ENCODE peak calls at places on chromosome 6, in six cellular contexts. O is SHP77, X is dorsolateral prefrontal cortex, U is GM03348, L is GM12865, M is Caki2. J is an unnamed sample.

GRCh38 chr6:35500782-35501181 is 3.9 kb upstream of the TEAD3 start:
- DNase-seq in O (no peak), X (no peak), U (no peak), L (no peak), M (peak; percentile 26), J (no peak)

GRCh38 chr6:132333639-132334516 is 67.4 kb downstream of the MOXD1 start:
- DNase-seq in O (no peak), X (no peak), U (peak; percentile 79), L (no peak), M (peak; percentile 84), J (peak; percentile 92)

GRCh38 chr6:80029442-80029841 is 25.0 kb downstream of the TTK start:
- DNase-seq in O (no peak), X (no peak), U (no peak), L (peak; percentile 47), M (no peak), J (no peak)

GRCh38 chr6:87431263-87431662 is 23.5 kb downstream of the CFAP206 start:
- DNase-seq in O (no peak), X (no peak), U (no peak), L (no peak), M (no peak), J (no peak)

GRCh38 chr6:154930490-154930889 is 64.6 kb upstream of the TIAM2 start:
- DNase-seq in O (no peak), X (no peak), U (no peak), L (no peak), M (no peak), J (no peak)

GRCh38 chr6:126672654-126673053 is 332.7 kb downstream of the CENPW start:
- DNase-seq in O (no peak), X (no peak), U (peak; percentile 66), L (peak; percentile 35), M (no peak), J (no peak)

GRCh38 chr6:30060634-30060981 is 457 bp upstream of the POLR1H start:
- DNase-seq in O (no peak), X (no peak), U (peak; percentile 40), L (peak; percentile 26), M (no peak), J (peak; percentile 44)

GRCh38 chr6:46421239-46421638 is 70.0 kb downstream of the RCAN2 start:
- DNase-seq in O (no peak), X (no peak), U (peak; percentile 27), L (no peak), M (no peak), J (no peak)

GRCh38 chr6:45472383-45472782 is 94.6 kb upstream of the SUPT3H start:
- DNase-seq in O (no peak), X (peak; percentile 20), U (no peak), L (no peak), M (no peak), J (no peak)

GRCh38 chr6:163302747-163303146 is 111.8 kb upstream of the QKI start:
- DNase-seq in O (no peak), X (no peak), U (no peak), L (no peak), M (no peak), J (no peak)

GRCh38 chr6:130107710-130108109 is 89.3 kb downstream of the L3MBTL3 start:
- DNase-seq in O (no peak), X (no peak), U (no peak), L (peak; percentile 21), M (no peak), J (no peak)

GRCh38 chr6:104325341-104326172 is 534.2 kb downstream of the HACE1 start:
- DNase-seq in O (peak; percentile 3), X (peak; percentile 18), U (peak; percentile 46), L (peak; percentile 14), M (peak; percentile 1), J (peak; percentile 5)

GRCh38 chr6:5085638-5086293 is 625 bp downstream of the PPP1R3G start:
- DNase-seq in O (no peak), X (no peak), U (peak; percentile 62), L (peak; percentile 73), M (no peak), J (peak; percentile 37)

GRCh38 chr6:113203135-113203534 is 654.0 kb upstream of the MARCKS start:
- DNase-seq in O (no peak), X (no peak), U (no peak), L (no peak), M (no peak), J (no peak)

GRCh38 chr6:117448011-117448410 is 22.3 kb upstream of the ROS1 start:
- DNase-seq in O (no peak), X (no peak), U (peak; percentile 8), L (no peak), M (no peak), J (no peak)

GRCh38 chr6:39400026-39400425 is 77.5 kb upstream of the KCNK16 start:
- DNase-seq in O (no peak), X (no peak), U (no peak), L (no peak), M (no peak), J (no peak)

GRCh38 chr6:138455746-138456392 is 43.4 kb downstream of the NHSL1 start:
- DNase-seq in O (no peak), X (no peak), U (peak; percentile 18), L (peak; percentile 80), M (peak; percentile 75), J (no peak)

GRCh38 chr6:55528624-55529023 is 50.4 kb downstream of the HMGCLL1 start:
- DNase-seq in O (no peak), X (no peak), U (no peak), L (peak; percentile 54), M (peak; percentile 42), J (peak; percentile 57)